ENCODE peak calls at places on chromosomes 13 and 19, in nine cellular contexts. One of them, this sample, is unnamed.

GRCh38 chr13:49495783-49496762 is at the start of gene PHF11:
- DNase-seq in activated naive CD4-positive, alpha-beta T cell: peak
- DNase-seq in NCI-H510A: no peak
- DNase-seq in astrocyte of the hippocampus: peak
- DNase-seq in iPS-NIHi11: peak
- DNase-seq in adrenal gland: peak
- DNase-seq in posterior cingulate gyrus: peak
- DNase-seq in stimulated activated CD4-positive, alpha-beta T cell treated with anti-CD3 and anti-CD28 coated beads, Interleukin-4, amount 100 ng/mL, for 4 hours: peak
- DNase-seq in neural crest cell: peak
- DNase-seq in this sample: peak

GRCh38 chr13:99982741-99983400 is 1.3 kb downstream of the ZIC2 start:
- DNase-seq in stimulated activated CD4-positive, alpha-beta T cell treated with anti-CD3 and anti-CD28 coated beads, Interleukin-4, amount 100 ng/mL, for 4 hours: no peak
- DNase-seq in posterior cingulate gyrus: no peak
- DNase-seq in iPS-NIHi11: no peak
- DNase-seq in NCI-H510A: no peak
- DNase-seq in adrenal gland: no peak
- DNase-seq in activated naive CD4-positive, alpha-beta T cell: no peak
- DNase-seq in astrocyte of the hippocampus: peak
- DNase-seq in neural crest cell: no peak
- DNase-seq in this sample: no peak

GRCh38 chr13:57409656-57410055 is 221.9 kb upstream of the PCDH17 start:
- DNase-seq in activated naive CD4-positive, alpha-beta T cell: no peak
- DNase-seq in posterior cingulate gyrus: no peak
- DNase-seq in stimulated activated CD4-positive, alpha-beta T cell treated with anti-CD3 and anti-CD28 coated beads, Interleukin-4, amount 100 ng/mL, for 4 hours: no peak
- DNase-seq in neural crest cell: no peak
- DNase-seq in adrenal gland: no peak
- DNase-seq in NCI-H510A: no peak
- DNase-seq in iPS-NIHi11: no peak
- DNase-seq in astrocyte of the hippocampus: no peak
- DNase-seq in this sample: no peak

GRCh38 chr19:29690842-29691241 is 24.2 kb downstream of the C19orf12 start:
- DNase-seq in neural crest cell: no peak
- DNase-seq in adrenal gland: no peak
- DNase-seq in stimulated activated CD4-positive, alpha-beta T cell treated with anti-CD3 and anti-CD28 coated beads, Interleukin-4, amount 100 ng/mL, for 4 hours: peak
- DNase-seq in iPS-NIHi11: no peak
- DNase-seq in posterior cingulate gyrus: no peak
- DNase-seq in NCI-H510A: no peak
- DNase-seq in activated naive CD4-positive, alpha-beta T cell: peak
- DNase-seq in astrocyte of the hippocampus: no peak
- DNase-seq in this sample: no peak

GRCh38 chr13:83883061-83883523 is 818 bp upstream of the SLITRK1 start:
- DNase-seq in NCI-H510A: no peak
- DNase-seq in stimulated activated CD4-positive, alpha-beta T cell treated with anti-CD3 and anti-CD28 coated beads, Interleukin-4, amount 100 ng/mL, for 4 hours: no peak
- DNase-seq in adrenal gland: no peak
- DNase-seq in activated naive CD4-positive, alpha-beta T cell: no peak
- DNase-seq in astrocyte of the hippocampus: peak
- DNase-seq in posterior cingulate gyrus: no peak
- DNase-seq in neural crest cell: no peak
- DNase-seq in iPS-NIHi11: peak
- DNase-seq in this sample: no peak

GRCh38 chr13:43516401-43516826 is 270.4 kb downstream of the ENOX1 start:
- DNase-seq in astrocyte of the hippocampus: peak
- DNase-seq in neural crest cell: no peak
- DNase-seq in posterior cingulate gyrus: no peak
- DNase-seq in iPS-NIHi11: no peak
- DNase-seq in activated naive CD4-positive, alpha-beta T cell: no peak
- DNase-seq in adrenal gland: no peak
- DNase-seq in NCI-H510A: no peak
- DNase-seq in stimulated activated CD4-positive, alpha-beta T cell treated with anti-CD3 and anti-CD28 coated beads, Interleukin-4, amount 100 ng/mL, for 4 hours: no peak
- DNase-seq in this sample: no peak

GRCh38 chr19:31525610-31526147 is 176.4 kb upstream of the TSHZ3 start:
- DNase-seq in posterior cingulate gyrus: no peak
- DNase-seq in neural crest cell: no peak
- DNase-seq in stimulated activated CD4-positive, alpha-beta T cell treated with anti-CD3 and anti-CD28 coated beads, Interleukin-4, amount 100 ng/mL, for 4 hours: no peak
- DNase-seq in activated naive CD4-positive, alpha-beta T cell: no peak
- DNase-seq in adrenal gland: no peak
- DNase-seq in iPS-NIHi11: no peak
- DNase-seq in astrocyte of the hippocampus: no peak
- DNase-seq in NCI-H510A: no peak
- DNase-seq in this sample: no peak

GRCh38 chr19:19510432-19510831 is 4.9 kb downstream of the TSSK6 start:
- DNase-seq in astrocyte of the hippocampus: no peak
- DNase-seq in iPS-NIHi11: no peak
- DNase-seq in activated naive CD4-positive, alpha-beta T cell: no peak
- DNase-seq in stimulated activated CD4-positive, alpha-beta T cell treated with anti-CD3 and anti-CD28 coated beads, Interleukin-4, amount 100 ng/mL, for 4 hours: no peak
- DNase-seq in adrenal gland: no peak
- DNase-seq in neural crest cell: no peak
- DNase-seq in posterior cingulate gyrus: no peak
- DNase-seq in NCI-H510A: no peak
- DNase-seq in this sample: no peak

GRCh38 chr13:32824671-32825070 is 191.6 kb upstream of the KL start:
- DNase-seq in NCI-H510A: no peak
- DNase-seq in iPS-NIHi11: peak
- DNase-seq in adrenal gland: no peak
- DNase-seq in activated naive CD4-positive, alpha-beta T cell: no peak
- DNase-seq in posterior cingulate gyrus: no peak
- DNase-seq in stimulated activated CD4-positive, alpha-beta T cell treated with anti-CD3 and anti-CD28 coated beads, Interleukin-4, amount 100 ng/mL, for 4 hours: no peak
- DNase-seq in neural crest cell: no peak
- DNase-seq in astrocyte of the hippocampus: peak
- DNase-seq in this sample: no peak

GRCh38 chr13:28659611-28659970 is 661 bp downstream of the POMP start:
- DNase-seq in activated naive CD4-positive, alpha-beta T cell: no peak
- DNase-seq in iPS-NIHi11: no peak
- DNase-seq in neural crest cell: no peak
- DNase-seq in stimulated activated CD4-positive, alpha-beta T cell treated with anti-CD3 and anti-CD28 coated beads, Interleukin-4, amount 100 ng/mL, for 4 hours: peak
- DNase-seq in posterior cingulate gyrus: no peak
- DNase-seq in adrenal gland: no peak
- DNase-seq in astrocyte of the hippocampus: peak
- DNase-seq in NCI-H510A: no peak
- DNase-seq in this sample: no peak

GRCh38 chr19:15374105-15374651 is 5.4 kb downstream of the AKAP8 start:
- DNase-seq in activated naive CD4-positive, alpha-beta T cell: no peak
- DNase-seq in astrocyte of the hippocampus: no peak
- DNase-seq in stimulated activated CD4-positive, alpha-beta T cell treated with anti-CD3 and anti-CD28 coated beads, Interleukin-4, amount 100 ng/mL, for 4 hours: no peak
- DNase-seq in NCI-H510A: no peak
- DNase-seq in adrenal gland: peak
- DNase-seq in posterior cingulate gyrus: no peak
- DNase-seq in neural crest cell: no peak
- DNase-seq in iPS-NIHi11: no peak
- DNase-seq in this sample: no peak

GRCh38 chr19:43639507-43640423 is at the start of gene CADM4:
- DNase-seq in activated naive CD4-positive, alpha-beta T cell: peak
- DNase-seq in iPS-NIHi11: peak
- DNase-seq in stimulated activated CD4-positive, alpha-beta T cell treated with anti-CD3 and anti-CD28 coated beads, Interleukin-4, amount 100 ng/mL, for 4 hours: peak
- DNase-seq in posterior cingulate gyrus: no peak
- DNase-seq in astrocyte of the hippocampus: peak
- DNase-seq in neural crest cell: no peak
- DNase-seq in adrenal gland: peak
- DNase-seq in NCI-H510A: no peak
- DNase-seq in this sample: no peak

GRCh38 chr13:109622006-109622405 is 164.4 kb downstream of the IRS2 start:
- DNase-seq in stimulated activated CD4-positive, alpha-beta T cell treated with anti-CD3 and anti-CD28 coated beads, Interleukin-4, amount 100 ng/mL, for 4 hours: no peak
- DNase-seq in astrocyte of the hippocampus: no peak
- DNase-seq in neural crest cell: no peak
- DNase-seq in NCI-H510A: no peak
- DNase-seq in posterior cingulate gyrus: no peak
- DNase-seq in iPS-NIHi11: no peak
- DNase-seq in adrenal gland: no peak
- DNase-seq in activated naive CD4-positive, alpha-beta T cell: no peak
- DNase-seq in this sample: no peak